ENCODE peak calls at places on chromosomes 6 and 20, in seven cellular contexts. K, Y, E, V, D, G and T are unnamed samples.

GRCh38 chr6:14969126-14969525 is 276.7 kb upstream of the JARID2 start:
- DNase-seq in K (no peak), Y (no peak), E (no peak), V (no peak), D (no peak), G (no peak), T (no peak)

GRCh38 chr6:104527761-104528415 is 331.8 kb downstream of the HACE1 start:
- DNase-seq in K (no peak), Y (peak), E (no peak), V (no peak), D (peak), G (peak), T (no peak)

GRCh38 chr20:41335591-41335990 is 5.0 kb upstream of the LPIN3 start:
- DNase-seq in K (no peak), Y (no peak), E (no peak), V (no peak), D (no peak), G (no peak), T (no peak)

GRCh38 chr6:143939364-143939763 is 68.7 kb downstream of the PLAGL1 start:
- DNase-seq in K (no peak), Y (no peak), E (no peak), V (no peak), D (no peak), G (no peak), T (no peak)

GRCh38 chr6:71279321-71279720 is 9.3 kb upstream of the OGFRL1 start:
- DNase-seq in K (no peak), Y (no peak), E (no peak), V (no peak), D (no peak), G (no peak), T (no peak)

GRCh38 chr20:38134427-38135281 is 30.4 kb downstream of the TGM2 start:
- DNase-seq in K (no peak), Y (peak), E (no peak), V (peak), D (peak), G (no peak), T (peak)

GRCh38 chr20:43821795-43822194 is 92.9 kb upstream of the TOX2 start:
- DNase-seq in K (no peak), Y (no peak), E (no peak), V (no peak), D (no peak), G (no peak), T (no peak)

GRCh38 chr20:17967595-17968365 is 814 bp downstream of the SNX5 start:
- DNase-seq in K (no peak), Y (no peak), E (no peak), V (no peak), D (no peak), G (no peak), T (peak)

GRCh38 chr6:151448623-151449022 is 3.3 kb downstream of the RMND1 start:
- DNase-seq in K (no peak), Y (no peak), E (no peak), V (no peak), D (no peak), G (no peak), T (no peak)

DNA sequence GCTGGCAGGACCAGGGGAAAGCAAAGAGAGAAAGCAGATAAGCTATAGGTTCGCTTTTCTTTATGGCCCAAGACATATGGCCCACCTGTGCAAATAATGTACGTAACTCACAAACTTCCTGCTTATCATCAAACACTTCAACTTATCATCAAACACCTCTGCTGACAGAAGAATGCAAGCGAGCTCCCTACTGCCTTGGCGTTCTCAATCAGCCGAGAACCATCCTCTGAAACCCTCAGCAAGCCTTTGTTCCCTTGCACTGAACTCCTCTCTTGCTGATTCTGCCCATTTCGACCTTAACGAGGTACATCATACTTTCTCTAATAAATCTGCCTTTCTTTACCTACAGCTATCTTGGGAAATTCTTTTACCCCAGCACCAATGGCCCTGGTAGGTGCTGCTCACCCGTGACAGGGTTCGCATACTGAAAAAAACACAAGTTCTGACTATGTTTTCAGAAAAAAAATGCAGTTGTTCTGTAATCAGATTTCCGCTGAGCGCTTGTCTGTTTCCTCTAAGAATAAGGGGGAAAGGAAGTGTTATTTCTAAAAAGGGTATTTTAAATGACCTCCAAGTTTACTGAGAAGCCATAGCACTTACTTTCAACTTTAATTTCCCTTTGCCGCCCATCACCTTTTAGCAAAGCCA is 28.3 kb downstream of the SERPINB6 start:
- DNase-seq in K (no peak), Y (no peak), E (no peak), V (no peak), D (peak), G (no peak), T (no peak)
- TF ChIP-seq JUND in K (no peak), Y (no peak), E (no peak), V (no peak), D (no peak), G (no peak), T (no peak)

GRCh38 chr6:111588366-111588765 is 17.3 kb downstream of the TRAF3IP2 start:
- DNase-seq in K (no peak), Y (no peak), E (no peak), V (no peak), D (no peak), G (no peak), T (no peak)

GRCh38 chr6:111591901-111592461 is 13.7 kb downstream of the TRAF3IP2 start:
- DNase-seq in K (no peak), Y (no peak), E (no peak), V (peak), D (no peak), G (no peak), T (no peak)

GRCh38 chr6:111591370-111591900 is 14.2 kb downstream of the TRAF3IP2 start:
- DNase-seq in K (no peak), Y (peak), E (peak), V (peak), D (peak), G (no peak), T (no peak)

GRCh38 chr6:111590209-111590955 is 15.3 kb downstream of the TRAF3IP2 start:
- DNase-seq in K (no peak), Y (no peak), E (no peak), V (no peak), D (no peak), G (no peak), T (no peak)

DNA sequence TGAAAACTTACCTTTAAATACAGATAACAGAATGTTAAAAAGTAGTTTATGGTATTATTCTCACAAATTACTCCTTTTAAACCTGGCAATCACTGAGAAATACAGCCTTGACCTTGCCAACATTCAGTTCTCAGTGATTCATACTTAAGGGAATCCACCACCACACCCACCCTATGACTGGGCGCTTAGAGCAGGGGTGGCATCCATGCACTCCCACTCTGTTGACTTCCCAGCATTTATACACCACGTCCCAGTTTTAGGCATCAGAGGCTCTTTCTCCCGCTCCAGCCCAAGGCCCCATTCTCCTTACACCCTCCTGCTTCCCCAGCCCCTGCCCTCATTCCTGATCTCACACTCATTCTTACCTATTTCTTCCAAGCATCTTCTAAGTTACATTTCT is 16.3 kb downstream of the TRAF3IP2 start:
- DNase-seq in K (no peak), Y (peak), E (peak), V (no peak), D (no peak), G (no peak), T (no peak)
- TF ChIP-seq JUND in K (no peak), Y (no peak), E (peak), V (peak), D (no peak), G (no peak), T (no peak)

DNA sequence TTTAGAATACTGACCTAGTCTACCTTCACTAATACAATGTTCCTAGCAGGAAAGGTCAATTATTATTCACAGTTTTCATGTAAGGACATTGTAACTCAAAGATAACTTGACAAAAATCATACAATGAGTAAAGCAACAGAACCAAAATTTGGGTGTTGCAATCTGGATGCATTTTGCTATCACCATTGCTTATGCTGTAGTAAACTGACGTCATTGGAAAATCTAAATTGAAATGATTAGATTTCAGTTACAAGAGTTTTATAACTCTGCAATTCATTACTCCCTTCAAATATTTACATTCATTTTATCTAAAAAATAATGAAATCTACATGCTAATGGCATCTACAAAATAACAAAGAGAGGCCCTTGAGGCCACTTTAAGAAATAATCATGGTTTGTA is 147.0 kb downstream of the TENT5A start:
- DNase-seq in K (no peak), Y (no peak), E (no peak), V (no peak), D (no peak), G (no peak), T (no peak)
- TF ChIP-seq JUND in K (no peak), Y (no peak), E (no peak), V (no peak), D (no peak), G (no peak), T (no peak)

GRCh38 chr6:37742401-37742760 is 44.7 kb upstream of the MDGA1 start:
- DNase-seq in K (no peak), Y (no peak), E (no peak), V (no peak), D (no peak), G (no peak), T (no peak)
- TF ChIP-seq JUND in K (no peak), Y (no peak), E (no peak), V (no peak), D (no peak), G (no peak), T (no peak)